ENCODE peak calls at places on chromosomes 16 and 17, in nine cellular contexts. D is germinal center, K is lower lobe of right lung, E is uterus, R is tibial nerve, X is GDM1, S is AG04449, L is AG09309, I is bronchial epithelial cell. C is an unnamed sample.

GRCh38 chr17:68700391-68700790 is 99.2 kb upstream of the FAM20A start:
- DNase-seq in D (no peak), K (no peak), E (no peak), R (no peak), X (no peak), S (no peak), L (no peak), I (no peak), C (no peak)

GRCh38 chr17:4711671-4712111 is 1.3 kb downstream of the ARRB2 start:
- DNase-seq in D (peak), K (peak), E (no peak), R (no peak), X (peak), S (no peak), L (no peak), I (no peak), C (no peak)

GRCh38 chr16:27238591-27238990 is 30.0 kb downstream of the NSMCE1 start:
- DNase-seq in D (no peak), K (peak), E (no peak), R (no peak), X (no peak), S (no peak), L (no peak), I (no peak), C (no peak)

GRCh38 chr16:88610080-88610479 is 28.3 kb upstream of the IL17C start:
- DNase-seq in D (no peak), K (no peak), E (no peak), R (no peak), X (no peak), S (no peak), L (no peak), I (no peak), C (no peak)

GRCh38 chr17:74430385-74430705 is 1.5 kb upstream of the GPRC5C start:
- DNase-seq in D (no peak), K (no peak), E (no peak), R (no peak), X (no peak), S (no peak), L (no peak), I (no peak), C (no peak)

GRCh38 chr16:30600215-30600614 is 10.0 kb downstream of the ZNF689 start:
- DNase-seq in D (no peak), K (no peak), E (no peak), R (no peak), X (no peak), S (no peak), L (no peak), I (peak), C (no peak)

GRCh38 chr17:1067282-1067956 is 70.5 kb downstream of the TIMM22 start:
- DNase-seq in D (no peak), K (peak), E (no peak), R (no peak), X (no peak), S (no peak), L (no peak), I (peak), C (no peak)

GRCh38 chr16:19130852-19131808 is 17.4 kb downstream of the ITPRIPL2 start:
- DNase-seq in D (no peak), K (peak), E (no peak), R (no peak), X (no peak), S (no peak), L (no peak), I (peak), C (no peak)

GRCh38 chr16:81928975-81929374 is 82.3 kb downstream of the SDR42E1 start:
- DNase-seq in D (no peak), K (peak), E (no peak), R (no peak), X (no peak), S (no peak), L (no peak), I (peak), C (no peak)

GRCh38 chr16:10312784-10313724 is 72.8 kb upstream of the ATF7IP2 start:
- DNase-seq in D (no peak), K (no peak), E (no peak), R (no peak), X (no peak), S (no peak), L (no peak), I (no peak), C (no peak)

GRCh38 chr16:1296688-1297412 is 12.6 kb upstream of the UBE2I start:
- DNase-seq in D (no peak), K (no peak), E (no peak), R (no peak), X (no peak), S (no peak), L (no peak), I (peak), C (no peak)

GRCh38 chr17:726331-726919 is 6.0 kb upstream of the TLCD3A start:
- DNase-seq in D (no peak), K (no peak), E (no peak), R (no peak), X (no peak), S (no peak), L (no peak), I (peak), C (no peak)